ENCODE peak calls at places on chromosomes 7 and 10, in six cellular contexts. L is hepatocyte; Q is H54; V is AG09309; P is stimulated activated naive CD8-positive, alpha-beta T cell treated with anti-CD3 and anti-CD28 coated beads, Interleukin-15, Interleukin-2, amounts not matched to agents 100 U/mL and 50 U/mL, for 24 hours; T is brain microvascular endothelial cell. Y is an unnamed sample.

GRCh38 chr7:135480966-135481599 is 28.8 kb downstream of the CNOT4 start:
- DNase-seq in T (no peak), L (no peak), V (no peak), Q (no peak), P (no peak), Y (no peak)

GRCh38 chr10:13184726-13185514 is 23.6 kb downstream of the MCM10 start:
- DNase-seq in T (no peak), L (no peak), V (no peak), P (no peak), Q (no peak), Y (no peak)

GRCh38 chr7:33750177-33750576 is 155.2 kb upstream of the BMPER start:
- DNase-seq in V (no peak), Q (no peak), L (no peak), T (peak), P (no peak), Y (no peak)

GRCh38 chr7:76047305-76047810 is 442 bp downstream of the STYXL1 start:
- DNase-seq in Q (no peak), P (no peak), T (no peak), V (no peak), L (no peak), Y (no peak)

GRCh38 chr7:139725843-139726484 is 51.8 kb downstream of the HIPK2 start:
- DNase-seq in L (no peak), P (no peak), V (no peak), Q (no peak), T (no peak), Y (no peak)

GRCh38 chr7:140237390-140237789 is 60.6 kb upstream of the KDM7A start:
- DNase-seq in L (no peak), P (no peak), Q (no peak), V (no peak), T (no peak), Y (no peak)

GRCh38 chr7:156764016-156764669 is 123.6 kb downstream of the RNF32 start:
- DNase-seq in V (peak), L (peak), Q (no peak), T (peak), P (peak), Y (peak)

GRCh38 chr7:101870361-101871062 is 53.1 kb downstream of the CUX1 start:
- DNase-seq in T (no peak), L (peak), V (no peak), Q (no peak), P (no peak), Y (no peak)

GRCh38 chr10:26555719-26556368 is 117.7 kb downstream of the APBB1IP start:
- DNase-seq in Q (no peak), V (peak), T (no peak), P (no peak), L (peak), Y (no peak)

GRCh38 chr10:100939763-100940344 is 27.1 kb downstream of the SLF2 start:
- DNase-seq in P (no peak), Q (no peak), V (no peak), T (no peak), L (no peak), Y (no peak)

GRCh38 chr7:154330318-154330717 is 278.1 kb downstream of the DPP6 start:
- DNase-seq in Q (no peak), P (no peak), V (no peak), T (no peak), L (no peak), Y (no peak)

GRCh38 chr7:46558482-46559193 is 637.6 kb upstream of the IGFBP3 start:
- DNase-seq in T (peak), L (peak), P (no peak), V (no peak), Q (no peak), Y (no peak)

GRCh38 chr10:37754538-37755323 is 102.7 kb downstream of the ZNF248 start:
- DNase-seq in P (no peak), Q (peak), L (no peak), V (peak), T (peak), Y (peak)

GRCh38 chr7:111094387-111094786 is 3.5 kb downstream of the LRRN3 start:
- DNase-seq in P (no peak), L (no peak), T (no peak), Q (no peak), V (no peak), Y (no peak)

GRCh38 chr10:93541402-93542357 is 24.8 kb upstream of the FFAR4 start:
- DNase-seq in P (peak), Q (peak), V (no peak), L (peak), T (peak), Y (no peak)

GRCh38 chr7:139720705-139721231 is 57.0 kb downstream of the HIPK2 start:
- DNase-seq in T (no peak), L (no peak), V (peak), P (no peak), Q (no peak), Y (no peak)

GRCh38 chr10:78277734-78278404 is 244.2 kb downstream of the RPS24 start:
- DNase-seq in V (peak), T (peak), P (no peak), L (peak), Q (peak), Y (no peak)

GRCh38 chr10:19654576-19654975 is 161.7 kb upstream of the PLXDC2 start:
- DNase-seq in V (no peak), T (peak), Q (no peak), P (no peak), L (peak), Y (no peak)

GRCh38 chr10:52951819-52952218 is 179.2 kb upstream of the MBL2 start:
- DNase-seq in L (peak), V (no peak), T (peak), P (peak), Q (peak), Y (peak)

GRCh38 chr10:42977032-42977416 is 99.8 kb upstream of the RET start:
- DNase-seq in Q (no peak), P (no peak), L (no peak), V (no peak), T (no peak), Y (no peak)

GRCh38 chr7:140678081-140678815 is 5.5 kb downstream of the ADCK2 start:
- DNase-seq in Q (no peak), V (no peak), T (no peak), P (no peak), L (no peak), Y (no peak)

GRCh38 chr10:101485681-101486554 is 102.1 kb downstream of the POLL start:
- DNase-seq in T (no peak), P (no peak), Q (no peak), L (peak), V (no peak), Y (no peak)

GRCh38 chr10:71948496-71949067 is 15.6 kb upstream of the CHST3 start:
- DNase-seq in L (no peak), V (no peak), T (no peak), P (no peak), Q (no peak), Y (no peak)

GRCh38 chr7:27700501-27700900 is 37.8 kb upstream of the HIBADH start:
- DNase-seq in P (no peak), T (no peak), Q (no peak), L (no peak), V (no peak), Y (no peak)

GRCh38 chr10:110918269-110918632 is 729 bp downstream of the BBIP1 start:
- DNase-seq in Q (peak), L (peak), V (peak), T (peak), P (peak), Y (peak)

GRCh38 chr10:127299956-127300689 is 103.7 kb upstream of the INSYN2A start:
- DNase-seq in Q (no peak), P (no peak), V (no peak), T (no peak), L (no peak), Y (no peak)

GRCh38 chr7:149846436-149847046 is 8.4 kb downstream of the ZNF862 start:
- DNase-seq in T (no peak), P (no peak), Q (no peak), V (no peak), L (no peak), Y (no peak)

GRCh38 chr7:47819054-47819920 is 129.0 kb downstream of the PKD1L1 start:
- DNase-seq in L (peak), Q (peak), P (peak), T (peak), V (peak), Y (peak)

GRCh38 chr10:110323503-110323902 is 18.8 kb upstream of the SMNDC1 start:
- DNase-seq in Q (peak), L (no peak), P (no peak), T (peak), V (peak), Y (peak)

GRCh38 chr10:96765406-96766240 is 45.3 kb upstream of the PIK3AP1 start:
- DNase-seq in Q (peak), V (no peak), T (peak), L (peak), P (peak), Y (peak)

GRCh38 chr10:23053036-23053435 is 42.3 kb upstream of the MSRB2 start:
- DNase-seq in T (no peak), Q (no peak), V (no peak), L (peak), P (no peak), Y (no peak)

Y was measured in HTR-8/SVneo.